ENCODE peak calls at places on chromosomes 4 and X, in ten cellular contexts. E is right lobe of liver; I is heart left ventricle; P is pancreas; J is brain microvascular endothelial cell; Y is CD4-positive, alpha-beta T cell; Z is neural progenitor cell; L is breast epithelium; H is tibial nerve; M is body of pancreas. A is an unnamed sample.

GRCh38 chrX:112643721-112644120 is 36.0 kb downstream of the LHFPL1 start:
- DNase-seq in E (no peak), I (no peak), P (no peak), J (no peak), Y (no peak), Z (no peak), L (no peak), H (no peak), M (no peak), A (no peak)

GRCh38 chr4:65825121-65825520 is 154.8 kb upstream of the EPHA5 start:
- DNase-seq in E (no peak), I (no peak), P (no peak), J (peak; percentile 39), Y (no peak), Z (no peak), L (no peak), H (no peak), M (no peak), A (no peak)

GRCh38 chr4:70703695-70704332 is 15.5 kb downstream of the UTP3 start:
- DNase-seq in E (no peak), I (no peak), P (no peak), J (peak; percentile 21), Y (no peak), Z (peak; percentile 64), L (no peak), H (peak; percentile 23), M (peak; percentile 33), A (no peak)

GRCh38 chr4:181030961-181031360 is 1212.2 kb upstream of the TENM3 start:
- DNase-seq in E (no peak), I (no peak), P (no peak), J (no peak), Y (no peak), Z (no peak), L (no peak), H (no peak), M (no peak), A (no peak)

GRCh38 chr4:85929926-85930325 is 429.9 kb downstream of the MAPK10 start:
- DNase-seq in E (peak; percentile 62), I (no peak), P (peak; percentile 68), J (no peak), Y (no peak), Z (peak; percentile 74), L (no peak), H (no peak), M (peak; percentile 72), A (no peak)

GRCh38 chr4:11704136-11704535 is 275.4 kb upstream of the HS3ST1 start:
- DNase-seq in E (no peak), I (no peak), P (no peak), J (no peak), Y (no peak), Z (no peak), L (no peak), H (no peak), M (no peak), A (no peak)

GRCh38 chr4:151228196-151229119 is 48.5 kb upstream of the PRSS48 start:
- DNase-seq in E (no peak), I (no peak), P (no peak), J (peak; percentile 35), Y (no peak), Z (no peak), L (no peak), H (no peak), M (no peak), A (no peak)

GRCh38 chrX:154840856-154841255 is 6.4 kb upstream of the SMIM9 start:
- DNase-seq in E (no peak), I (no peak), P (no peak), J (peak; percentile 25), Y (no peak), Z (no peak), L (no peak), H (no peak), M (peak; percentile 13), A (no peak)

GRCh38 chr4:10741961-10742699 is 57.6 kb upstream of the CLNK start:
- DNase-seq in E (no peak), I (no peak), P (no peak), J (no peak), Y (no peak), Z (no peak), L (no peak), H (no peak), M (no peak), A (no peak)

GRCh38 chr4:176270669-176271068 is 1.6 kb upstream of the ASB5 start:
- DNase-seq in E (no peak), I (no peak), P (no peak), J (peak; percentile 98), Y (no peak), Z (no peak), L (no peak), H (no peak), M (no peak), A (no peak)

GRCh38 chr4:26717332-26717731 is 133.4 kb downstream of the TBC1D19 start:
- DNase-seq in E (no peak), I (no peak), P (no peak), J (peak; percentile 65), Y (no peak), Z (no peak), L (no peak), H (no peak), M (no peak), A (no peak)

DNA sequence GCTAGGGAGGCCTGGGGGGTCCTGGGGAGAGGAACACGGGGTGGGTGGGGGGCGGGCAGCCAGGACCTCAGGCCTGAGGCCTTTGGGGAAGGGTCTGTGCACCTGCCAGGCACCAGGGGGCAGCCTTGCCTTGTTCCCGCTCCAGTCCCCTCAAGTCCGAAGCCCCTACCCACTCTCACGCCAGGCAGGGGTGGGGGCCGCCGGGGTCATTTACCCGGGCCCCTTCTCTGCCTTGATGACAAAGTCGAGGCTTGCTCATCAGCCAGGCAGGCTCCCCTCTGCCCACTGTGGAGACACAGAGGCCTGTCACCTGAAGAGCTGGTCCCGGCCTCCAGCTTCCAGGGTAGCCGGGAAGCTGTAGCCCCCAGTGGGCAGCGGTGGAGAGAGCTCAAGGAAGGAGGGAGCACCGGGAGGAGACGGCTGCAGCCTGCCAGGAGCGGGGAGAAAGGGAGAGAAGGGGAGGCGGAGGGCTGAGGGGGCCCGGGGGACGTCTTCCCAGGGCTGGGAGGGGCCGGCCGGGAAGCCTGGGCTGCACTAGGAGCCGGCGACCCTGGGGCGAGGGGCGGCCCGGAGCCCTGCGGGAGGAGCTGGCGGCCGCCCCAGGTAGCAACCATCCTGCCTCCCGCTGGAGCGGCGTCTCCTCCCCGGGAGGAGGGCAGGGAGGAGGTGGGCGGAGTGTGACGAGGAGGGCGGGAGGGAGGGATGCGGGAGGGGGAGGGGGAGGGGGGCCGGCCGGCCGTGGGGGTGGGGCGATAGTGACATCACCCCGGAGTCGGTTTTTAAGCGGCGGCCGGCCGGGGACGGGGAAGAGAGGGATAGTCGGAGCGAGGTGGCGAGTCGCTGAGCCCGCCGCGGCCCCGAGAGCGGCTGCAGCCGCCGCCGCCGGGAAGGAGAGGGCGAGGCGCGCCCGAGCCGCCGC is at the start of gene SLC6A8:
- DNase-seq in E (peak; percentile 64), I (peak; percentile 78), P (peak; percentile 88), J (peak; percentile 19), Y (peak; percentile 38), Z (peak; percentile 83), L (peak; percentile 58), H (peak; percentile 40), M (peak; percentile 78), A (no peak)
- TF ChIP-seq CTCF in E (peak; percentile 15), I (peak; percentile 34), P (peak; percentile 7), J (peak; percentile 42), Y (peak; percentile 7), Z (peak; percentile 51), L (no peak), H (peak; percentile 35), M (peak; percentile 17), A (no peak)

DNA sequence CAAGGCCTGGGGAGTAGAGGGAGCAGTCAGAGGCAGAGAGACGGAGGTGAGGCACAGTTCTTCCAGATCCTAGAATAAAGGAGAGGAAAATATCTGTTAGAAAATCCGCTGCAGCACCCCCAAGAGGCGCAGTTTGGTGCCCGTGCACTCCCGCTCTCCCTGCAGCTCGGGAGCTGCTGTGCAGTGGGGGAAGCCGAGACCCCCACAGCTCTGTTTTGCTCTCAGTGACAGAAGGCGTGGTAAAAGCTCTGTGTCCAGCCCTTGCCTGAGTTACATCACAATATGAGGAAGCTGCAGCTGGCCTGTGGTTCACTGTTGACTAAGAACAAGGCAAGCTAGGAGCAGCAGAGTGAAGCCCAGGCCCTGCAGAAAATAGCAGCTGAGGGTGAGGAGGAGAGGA is 88.5 kb upstream of the ADRA2C start:
- DNase-seq in E (no peak), I (no peak), P (no peak), J (no peak), Y (no peak), Z (no peak), L (no peak), H (no peak), M (no peak), A (no peak)
- H3K27ac ChIP-seq in E (no peak overlapping the region), I (no peak overlapping the region), P (no peak overlapping the region), J (no peak overlapping the region), Y (no peak overlapping the region), Z (no peak overlapping the region), L (no peak overlapping the region), H (no peak overlapping the region), M (no peak overlapping the region), A (no peak overlapping the region)

DNA sequence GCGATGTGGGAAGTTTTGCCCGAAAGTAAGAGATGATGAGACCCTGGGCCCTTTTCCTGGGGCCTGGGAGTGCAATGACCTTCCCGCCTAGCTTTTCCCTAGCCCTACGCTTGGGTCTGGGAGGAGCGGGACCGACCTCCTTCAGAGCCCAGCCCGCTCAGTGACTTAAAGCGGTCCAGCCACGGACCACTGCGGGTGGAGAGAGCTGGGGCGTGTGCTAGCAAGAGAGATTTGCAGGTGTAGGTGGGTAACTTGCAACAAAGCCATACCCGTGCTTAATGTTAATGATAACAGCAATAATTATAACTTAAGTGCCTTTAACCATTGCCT is 503 bp upstream of the PDE5A start:
- DNase-seq in E (no peak), I (no peak), P (no peak), J (no peak), Y (no peak), Z (no peak), L (no peak), H (no peak), M (no peak), A (no peak)
- H3K27me3 ChIP-seq in E (no peaks in the 10 kb centered on the region), I (peaks cover 39% of the 10 kb centered on the region), P (no peaks in the 10 kb centered on the region), J (no peaks in the 10 kb centered on the region), Y (peaks cover 5% of the 10 kb centered on the region), Z (peaks cover 19% of the 10 kb centered on the region), L (no peaks in the 10 kb centered on the region), H (no peaks in the 10 kb centered on the region), M (no peaks in the 10 kb centered on the region), A (no peaks in the 10 kb centered on the region)

GRCh38 chr4:139200506-139200905 is 23.5 kb upstream of the ELF2 start:
- DNase-seq in E (peak; percentile 5), I (no peak), P (no peak), J (no peak), Y (no peak), Z (no peak), L (no peak), H (no peak), M (no peak), A (no peak)
- TF ChIP-seq CTCF in E (no peak), I (no peak), P (no peak), J (no peak), Y (no peak), Z (no peak), L (no peak), H (no peak), M (no peak), A (no peak)